ENCODE peak calls at places on chromosomes 4 and X, in five cellular contexts. F is CD8-positive, alpha-beta memory T cell; H is ascending aorta; P is naive thymus-derived CD4-positive, alpha-beta T cell; K is endothelial cell of umbilical vein. T is an unnamed sample.

GRCh38 chrX:15404712-15405111 is 20.5 kb upstream of the VEGFD start:
- DNase-seq in K (peak; percentile 51), F (no peak), P (no peak), H (no peak), T (peak; percentile 74)

GRCh38 chr4:158805628-158806471 is 37.0 kb downstream of the FNIP2 start:
- DNase-seq in K (no peak), P (no peak), F (no peak), H (no peak), T (no peak)

GRCh38 chrX:103878466-103879151 is 46.6 kb upstream of the RAB9B start:
- DNase-seq in F (no peak), H (no peak), P (no peak), K (peak; percentile 6), T (no peak)

GRCh38 chrX:152832520-152832919 is 1.7 kb downstream of the NSDHL start:
- DNase-seq in H (no peak), F (no peak), K (no peak), P (no peak), T (no peak)

GRCh38 chr4:122652379-122652778 is 31.5 kb upstream of the IL21 start:
- DNase-seq in K (peak; percentile 63), F (peak; percentile 13), H (no peak), P (peak; percentile 22), T (no peak)

GRCh38 chr4:113657834-113658233 is 103.7 kb downstream of the CAMK2D start:
- DNase-seq in P (no peak), K (peak; percentile 58), F (no peak), H (no peak), T (no peak)

GRCh38 chr4:38982356-38983095 is 49.7 kb downstream of the TMEM156 start:
- DNase-seq in F (no peak), K (no peak), P (no peak), H (no peak), T (no peak)

GRCh38 chr4:8438743-8439142 is 1.8 kb downstream of the ACOX3 start:
- DNase-seq in P (no peak), F (no peak), H (no peak), K (peak; percentile 45), T (no peak)

GRCh38 chrX:31123335-31123734 is 51.5 kb upstream of the FTHL17 start:
- DNase-seq in F (no peak), H (no peak), P (no peak), K (no peak), T (no peak)

GRCh38 chrX:81286608-81287007 is 84.7 kb downstream of the SH3BGRL start:
- DNase-seq in P (no peak), F (no peak), H (no peak), K (no peak), T (no peak)

GRCh38 chr4:157992948-157993839 is 179.6 kb downstream of the GASK1B start:
- DNase-seq in H (no peak), F (no peak), P (no peak), K (peak; percentile 38), T (no peak)

GRCh38 chrX:105765691-105766090 is 56.6 kb upstream of the NRK start:
- DNase-seq in K (no peak), P (no peak), F (no peak), H (no peak), T (no peak)

GRCh38 chr4:7985891-7986441 is 46.3 kb upstream of the AFAP1 start:
- DNase-seq in P (no peak), F (no peak), H (no peak), K (peak; percentile 62), T (no peak)

GRCh38 chrX:150365953-150366911 is 3.1 kb downstream of the MAMLD1 start:
- DNase-seq in P (peak; percentile 3), F (no peak), K (peak; percentile 56), H (no peak), T (peak; percentile 80)

GRCh38 chr4:133969202-133969873 is 232.3 kb downstream of the PABPC4L start:
- DNase-seq in P (no peak), H (no peak), K (peak; percentile 75), F (no peak), T (no peak)

GRCh38 chr4:845836-846251 is 19.9 kb upstream of the CPLX1 start:
- DNase-seq in H (no peak), K (no peak), P (no peak), F (no peak), T (no peak)

GRCh38 chrX:103918050-103918449 is 44.4 kb upstream of the TMSB15B start:
- DNase-seq in F (peak; percentile 31), H (no peak), P (peak; percentile 29), K (peak; percentile 59), T (no peak)

GRCh38 chr4:107564326-107564725 is 155.7 kb downstream of the PAPSS1 start:
- DNase-seq in F (no peak), K (no peak), P (no peak), H (no peak), T (no peak)

GRCh38 chrX:136866337-136867095 is 14.0 kb downstream of the RBMX start:
- DNase-seq in H (no peak), K (no peak), F (no peak), P (no peak), T (no peak)

GRCh38 chrX:140572724-140573123 is 67.9 kb upstream of the SOX3 start:
- DNase-seq in K (no peak), P (peak; percentile 0), F (no peak), H (no peak), T (no peak)

GRCh38 chrX:1027133-1027532 is 185.3 kb downstream of the CRLF2 start:
- DNase-seq in K (no peak), H (no peak), P (no peak), F (no peak), T (no peak)

GRCh38 chr4:177448850-177449249 is 6.6 kb upstream of the AGA start:
- DNase-seq in P (no peak), H (no peak), F (no peak), K (no peak), T (no peak)

GRCh38 chr4:87574996-87575395 is 33.3 kb upstream of the DSPP start:
- DNase-seq in H (no peak), P (no peak), F (no peak), K (no peak), T (no peak)

GRCh38 chr4:2367626-2368025 is 50.8 kb downstream of the ZFYVE28 start:
- DNase-seq in F (no peak), P (no peak), H (no peak), K (no peak), T (no peak)

GRCh38 chrX:39643533-39643932 is 454.2 kb downstream of the BCOR start:
- DNase-seq in H (no peak), F (no peak), P (no peak), K (no peak), T (no peak)

GRCh38 chrX:73524906-73525305 is 38.1 kb upstream of the CHIC1 start:
- DNase-seq in F (no peak), K (no peak), H (no peak), P (no peak), T (no peak)

GRCh38 chrX:73525928-73526690 is 36.9 kb upstream of the CHIC1 start:
- DNase-seq in F (no peak), K (no peak), H (no peak), P (no peak), T (no peak)
- H3K4me1 ChIP-seq in F (no peaks in the 10 kb centered on the region), K (no peaks in the 10 kb centered on the region), H (no peaks in the 10 kb centered on the region), P (no peaks in the 10 kb centered on the region), T (no peaks in the 10 kb centered on the region)

GRCh38 chr4:185592438-185592837 is 57.1 kb upstream of the PDLIM3 start:
- DNase-seq in K (no peak), P (no peak), F (no peak), H (no peak), T (no peak)

GRCh38 chr4:185592845-185593488 is 57.7 kb upstream of the PDLIM3 start:
- DNase-seq in P (no peak), F (no peak), K (no peak), H (no peak), T (no peak)

GRCh38 chr4:185590982-185591381 is 55.7 kb upstream of the PDLIM3 start:
- DNase-seq in K (no peak), H (no peak), P (no peak), F (no peak), T (no peak)

GRCh38 chr4:185589067-185589844 is 53.9 kb upstream of the PDLIM3 start:
- DNase-seq in F (no peak), P (no peak), H (no peak), K (peak; percentile 78), T (no peak)

GRCh38 chr4:185591679-185592141 is 56.4 kb upstream of the PDLIM3 start:
- DNase-seq in F (no peak), K (no peak), H (no peak), P (no peak), T (no peak)
- H3K27ac ChIP-seq in F (no peak overlapping the region), K (no peak overlapping the region), H (peak overlapping the region; percentile 59), P (no peak overlapping the region), T (no peak overlapping the region)

GRCh38 chr4:51853027-51853682 is 10.2 kb downstream of the DCUN1D4 start:
- DNase-seq in K (peak; percentile 6), H (no peak), P (no peak), F (no peak), T (no peak)
- H3K4me1 ChIP-seq in K (no peaks in the 10 kb centered on the region), H (peaks cover 11% of the 10 kb centered on the region), P (no peaks in the 10 kb centered on the region), F (no peaks in the 10 kb centered on the region), T (peaks cover 24% of the 10 kb centered on the region)

DNA sequence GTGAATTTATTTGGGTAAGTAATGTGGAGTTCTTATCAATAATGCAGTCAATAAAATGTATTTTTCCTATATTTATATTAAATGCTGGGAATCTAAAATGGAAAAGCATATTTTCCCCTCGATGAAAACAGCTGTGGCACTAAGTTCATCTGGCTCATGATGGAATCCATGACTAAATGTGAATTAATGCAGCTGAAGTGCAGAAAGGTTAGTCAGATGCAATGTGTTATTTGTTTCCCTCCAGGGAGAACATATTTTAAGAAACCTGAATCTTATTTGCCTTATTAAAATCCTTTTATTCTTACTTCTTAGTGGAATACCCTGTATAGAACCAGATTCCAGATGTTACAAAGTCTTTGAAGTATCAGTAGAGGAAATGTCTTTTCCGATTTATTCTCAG is 247.9 kb downstream of the ARHGAP24 start:
- DNase-seq in H (no peak), P (no peak), F (no peak), K (no peak), T (no peak)
- H3K27ac ChIP-seq in H (no peak overlapping the region), P (no peak overlapping the region), F (no peak overlapping the region), K (no peak overlapping the region), T (no peak overlapping the region)

GRCh38 chr4:6319530-6320150 is 50.0 kb downstream of the WFS1 start:
- DNase-seq in K (no peak), P (no peak), H (no peak), F (no peak), T (no peak)

GRCh38 chr4:6322067-6322760 is 52.6 kb downstream of the WFS1 start:
- DNase-seq in H (no peak), P (no peak), K (no peak), F (no peak), T (no peak)

GRCh38 chr4:6320663-6321062 is 51.0 kb downstream of the WFS1 start:
- DNase-seq in H (no peak), K (no peak), F (no peak), P (no peak), T (no peak)

GRCh38 chr4:6322761-6323566 is 53.3 kb downstream of the WFS1 start:
- DNase-seq in P (no peak), K (no peak), F (no peak), H (no peak), T (no peak)

DNA sequence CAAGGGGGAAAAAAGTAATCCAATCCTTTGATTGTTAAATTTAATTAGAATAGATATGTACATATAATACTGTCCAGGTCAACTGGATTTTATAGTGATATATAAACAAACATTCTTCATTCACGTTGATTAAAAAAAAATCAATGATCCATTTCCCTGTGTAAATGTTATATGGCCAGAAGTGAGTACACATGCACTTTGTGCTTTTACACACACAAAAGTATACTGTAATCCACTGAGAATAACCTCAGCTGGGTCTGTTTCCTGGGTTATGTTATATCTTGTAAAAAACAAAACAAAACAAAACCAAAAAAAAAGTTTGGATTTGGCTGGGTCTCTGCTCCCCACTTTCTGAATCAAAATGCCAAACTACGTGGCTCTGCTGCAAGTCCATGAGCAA is 51.7 kb downstream of the WFS1 start:
- DNase-seq in F (no peak), H (no peak), P (no peak), K (no peak), T (no peak)
- H3K4me1 ChIP-seq in F (no peaks in the 10 kb centered on the region), H (no peaks in the 10 kb centered on the region), P (no peaks in the 10 kb centered on the region), K (peaks cover 14% of the 10 kb centered on the region), T (peaks cover 17% of the 10 kb centered on the region)